ENCODE peak calls at places on chromosomes 5 and 9, in eight cellular contexts. P is cardiac muscle cell, O is mesothelial cell of epicardium, D is lower leg skin, Y is GM12865, C is neural crest cell, F is PC-3, A is spleen. V is an unnamed sample.

GRCh38 chr5:14383923-14384322 is 197.7 kb upstream of the OTULINL start:
- DNase-seq in P (no peak), O (no peak), D (no peak), Y (no peak), C (no peak), F (no peak), A (no peak), V (no peak)

GRCh38 chr9:31045810-31046209 is 1338.6 kb upstream of the ACO1 start:
- DNase-seq in P (no peak), O (no peak), D (no peak), Y (no peak), C (no peak), F (peak; percentile 49), A (no peak), V (no peak)

GRCh38 chr9:105681724-105682123 is 12.6 kb upstream of the TMEM38B start:
- DNase-seq in P (peak; percentile 47), O (no peak), D (no peak), Y (no peak), C (no peak), F (peak; percentile 62), A (no peak), V (no peak)

GRCh38 chr5:50990296-50990924 is 324.0 kb downstream of the PARP8 start:
- DNase-seq in P (no peak), O (no peak), D (no peak), Y (no peak), C (no peak), F (no peak), A (no peak), V (no peak)

GRCh38 chr5:68494771-68495170 is 279.2 kb downstream of the PIK3R1 start:
- DNase-seq in P (no peak), O (no peak), D (no peak), Y (no peak), C (no peak), F (no peak), A (no peak), V (no peak)

GRCh38 chr9:137449931-137450537 is 8.9 kb upstream of the ENTPD8 start:
- DNase-seq in P (no peak), O (no peak), D (no peak), Y (no peak), C (no peak), F (no peak), A (peak; percentile 71), V (no peak)

GRCh38 chr5:84149094-84149493 is 235.6 kb downstream of the EDIL3 start:
- DNase-seq in P (no peak), O (no peak), D (no peak), Y (no peak), C (no peak), F (no peak), A (no peak), V (no peak)

GRCh38 chr9:16074962-16075361 is 522.1 kb downstream of the CCDC171 start:
- DNase-seq in P (peak; percentile 87), O (no peak), D (no peak), Y (no peak), C (no peak), F (peak; percentile 15), A (no peak), V (no peak)

GRCh38 chr5:171093598-171093997 is 215.4 kb upstream of the TLX3 start:
- DNase-seq in P (no peak), O (no peak), D (no peak), Y (no peak), C (no peak), F (no peak), A (no peak), V (no peak)

GRCh38 chr9:94623253-94623652 is 16.1 kb downstream of the FBP1 start:
- DNase-seq in P (peak; percentile 52), O (no peak), D (no peak), Y (peak; percentile 57), C (peak; percentile 55), F (no peak), A (peak; percentile 78), V (no peak)

GRCh38 chr5:158957196-158957595 is 142.5 kb downstream of the EBF1 start:
- DNase-seq in P (no peak), O (no peak), D (no peak), Y (peak; percentile 42), C (no peak), F (no peak), A (no peak), V (no peak)

GRCh38 chr9:131013015-131013755 is 4.2 kb downstream of the LAMC3 start:
- DNase-seq in P (no peak), O (no peak), D (no peak), Y (no peak), C (no peak), F (no peak), A (no peak), V (no peak)

GRCh38 chr9:24616858-24617257 is 71.2 kb upstream of the IZUMO3 start:
- DNase-seq in P (no peak), O (no peak), D (no peak), Y (no peak), C (no peak), F (no peak), A (no peak), V (no peak)

GRCh38 chr9:114281421-114282103 is 41.3 kb upstream of the ORM1 start:
- DNase-seq in P (peak; percentile 37), O (no peak), D (peak; percentile 82), Y (no peak), C (no peak), F (no peak), A (peak; percentile 57), V (peak; percentile 53)

GRCh38 chr5:81326554-81326953 is 25.2 kb downstream of the ZCCHC9 start:
- DNase-seq in P (no peak), O (no peak), D (no peak), Y (no peak), C (no peak), F (no peak), A (no peak), V (no peak)

GRCh38 chr9:19769213-19769612 is 19.6 kb downstream of the SLC24A2 start:
- DNase-seq in P (no peak), O (no peak), D (no peak), Y (no peak), C (no peak), F (no peak), A (no peak), V (no peak)

GRCh38 chr5:180868960-180869359 is 7.9 kb upstream of the ZFP62 start:
- DNase-seq in P (peak; percentile 77), O (peak; percentile 87), D (peak; percentile 98), Y (peak; percentile 80), C (peak; percentile 94), F (peak; percentile 98), A (peak; percentile 88), V (no peak)

GRCh38 chr9:138099803-138100598 is 222.4 kb downstream of the CACNA1B start:
- DNase-seq in P (no peak), O (peak; percentile 27), D (peak; percentile 42), Y (no peak), C (no peak), F (no peak), A (no peak), V (peak; percentile 59)

GRCh38 chr9:136111190-136111589 is 7.5 kb downstream of the TMEM250 start:
- DNase-seq in P (no peak), O (no peak), D (no peak), Y (no peak), C (no peak), F (no peak), A (no peak), V (no peak)

GRCh38 chr9:136109351-136110081 is 9.2 kb downstream of the TMEM250 start:
- DNase-seq in P (peak; percentile 95), O (peak; percentile 93), D (peak; percentile 99), Y (peak; percentile 96), C (peak; percentile 48), F (peak; percentile 89), A (peak; percentile 98), V (no peak)

GRCh38 chr9:136108648-136109266 is 9.9 kb downstream of the TMEM250 start:
- DNase-seq in P (no peak), O (no peak), D (no peak), Y (no peak), C (no peak), F (no peak), A (peak; percentile 81), V (no peak)

GRCh38 chr9:136111910-136112309 is 6.8 kb downstream of the TMEM250 start:
- DNase-seq in P (no peak), O (no peak), D (no peak), Y (no peak), C (no peak), F (no peak), A (no peak), V (no peak)

GRCh38 chr9:136110082-136111061 is 8.3 kb downstream of the TMEM250 start:
- DNase-seq in P (peak; percentile 41), O (no peak), D (no peak), Y (peak; percentile 80), C (no peak), F (peak; percentile 19), A (peak; percentile 87), V (no peak)
- TF ChIP-seq CTCF in P (peak; percentile 37), O (no peak), D (no peak), Y (peak; percentile 20), C (peak; percentile 34), F (peak; percentile 26), A (no peak), V (peak; percentile 72)

GRCh38 chr5:143833179-143833578 is 21.2 kb downstream of the HMHB1 start:
- DNase-seq in P (no peak), O (no peak), D (no peak), Y (no peak), C (no peak), F (no peak), A (no peak), V (no peak)

GRCh38 chr5:143826909-143827514 is 15.1 kb downstream of the HMHB1 start:
- DNase-seq in P (no peak), O (no peak), D (no peak), Y (peak; percentile 92), C (no peak), F (peak; percentile 90), A (no peak), V (no peak)

GRCh38 chr5:143824851-143825720 is 13.1 kb downstream of the HMHB1 start:
- DNase-seq in P (peak; percentile 83), O (peak; percentile 86), D (peak; percentile 96), Y (peak; percentile 92), C (peak; percentile 81), F (peak; percentile 83), A (peak; percentile 92), V (no peak)

DNA sequence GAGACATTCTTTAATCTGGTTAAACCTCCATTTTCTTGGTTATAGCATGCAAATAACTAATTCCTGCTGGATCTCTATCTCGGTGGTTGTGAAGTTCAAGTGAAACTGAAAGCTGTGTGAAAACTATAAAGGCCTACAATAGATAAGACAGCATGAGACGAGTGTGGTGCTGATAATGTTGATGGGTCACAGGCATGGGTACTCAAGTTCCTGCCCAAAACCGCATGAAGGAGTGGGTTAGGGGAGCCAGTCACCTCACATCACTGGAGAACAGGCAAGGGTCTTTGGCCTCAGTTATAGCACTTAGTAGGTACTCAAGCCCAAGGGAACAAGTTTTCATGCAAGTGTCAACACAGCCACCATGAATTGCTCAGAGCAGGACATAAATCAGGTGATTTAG is 16.7 kb downstream of the HMHB1 start:
- DNase-seq in P (no peak), O (no peak), D (no peak), Y (peak; percentile 55), C (no peak), F (no peak), A (no peak), V (no peak)
- TF ChIP-seq CTCF in P (no peak), O (no peak), D (no peak), Y (no peak), C (no peak), F (no peak), A (no peak), V (no peak)

GRCh38 chr5:125348221-125348692 is 601.8 kb upstream of the ZNF608 start:
- DNase-seq in P (peak; percentile 88), O (no peak), D (no peak), Y (no peak), C (peak; percentile 50), F (no peak), A (no peak), V (no peak)
- TF ChIP-seq CTCF in P (no peak), O (no peak), D (no peak), Y (no peak), C (no peak), F (no peak), A (no peak), V (no peak)

GRCh38 chr5:133779828-133780475 is 167.6 kb upstream of the FSTL4 start:
- DNase-seq in P (no peak), O (no peak), D (no peak), Y (peak; percentile 27), C (no peak), F (no peak), A (no peak), V (no peak)
- TF ChIP-seq CTCF in P (no peak), O (no peak), D (no peak), Y (peak; percentile 29), C (no peak), F (no peak), A (no peak), V (no peak)